ENCODE peak calls at places on chromosomes 7 and 10, in four cellular contexts. One of them, this sample, is unnamed.

GRCh38 chr10:13942030-13942429 is 355.3 kb downstream of the PRPF18 start:
- DNase-seq in H1: no peak
- DNase-seq in IMR-90: no peak
- DNase-seq in H9: no peak
- DNase-seq in this sample: no peak

GRCh38 chr7:37912756-37913155 is 3.9 kb downstream of the SFRP4 start:
- DNase-seq in IMR-90: no peak
- DNase-seq in H1: no peak
- DNase-seq in H9: no peak
- DNase-seq in this sample: no peak

GRCh38 chr7:3439333-3440030 is 138.4 kb downstream of the SDK1 start:
- DNase-seq in IMR-90: peak
- DNase-seq in H9: no peak
- DNase-seq in H1: no peak
- DNase-seq in this sample: peak

GRCh38 chr7:125355899-125356298 is 426.3 kb upstream of the POT1 start:
- DNase-seq in IMR-90: no peak
- DNase-seq in H9: no peak
- DNase-seq in H1: no peak
- DNase-seq in this sample: peak

GRCh38 chr10:125316436-125316835 is 156.1 kb upstream of the CTBP2 start:
- DNase-seq in H9: no peak
- DNase-seq in IMR-90: no peak
- DNase-seq in H1: no peak
- DNase-seq in this sample: peak

GRCh38 chr7:117808910-117809705 is 64.1 kb downstream of the CTTNBP2 start:
- DNase-seq in H1: no peak
- DNase-seq in H9: no peak
- DNase-seq in IMR-90: peak
- DNase-seq in this sample: no peak

GRCh38 chr10:43852141-43852540 is 203.5 kb upstream of the ZNF32 start:
- DNase-seq in H1: no peak
- DNase-seq in IMR-90: no peak
- DNase-seq in H9: no peak
- DNase-seq in this sample: no peak

GRCh38 chr7:69906309-69906995 is 308.2 kb downstream of the AUTS2 start:
- DNase-seq in H9: no peak
- DNase-seq in IMR-90: no peak
- DNase-seq in H1: no peak
- DNase-seq in this sample: no peak

GRCh38 chr10:126252884-126253612 is 135.2 kb downstream of the ADAM12 start:
- DNase-seq in H9: no peak
- DNase-seq in H1: no peak
- DNase-seq in IMR-90: peak
- DNase-seq in this sample: no peak

GRCh38 chr10:98414932-98415709 is at the start of gene PYROXD2:
- DNase-seq in H9: peak
- DNase-seq in H1: peak
- DNase-seq in IMR-90: peak
- DNase-seq in this sample: peak

GRCh38 chr7:122073635-122074034 is 70.4 kb downstream of the AASS start:
- DNase-seq in IMR-90: no peak
- DNase-seq in H9: no peak
- DNase-seq in H1: no peak
- DNase-seq in this sample: no peak
- H3K56ac ChIP-seq in IMR-90: no peak
- H3K56ac ChIP-seq in H9: no peak
- H3K56ac ChIP-seq in H1: no peak
- H3K56ac ChIP-seq in this sample: no peak

DNA sequence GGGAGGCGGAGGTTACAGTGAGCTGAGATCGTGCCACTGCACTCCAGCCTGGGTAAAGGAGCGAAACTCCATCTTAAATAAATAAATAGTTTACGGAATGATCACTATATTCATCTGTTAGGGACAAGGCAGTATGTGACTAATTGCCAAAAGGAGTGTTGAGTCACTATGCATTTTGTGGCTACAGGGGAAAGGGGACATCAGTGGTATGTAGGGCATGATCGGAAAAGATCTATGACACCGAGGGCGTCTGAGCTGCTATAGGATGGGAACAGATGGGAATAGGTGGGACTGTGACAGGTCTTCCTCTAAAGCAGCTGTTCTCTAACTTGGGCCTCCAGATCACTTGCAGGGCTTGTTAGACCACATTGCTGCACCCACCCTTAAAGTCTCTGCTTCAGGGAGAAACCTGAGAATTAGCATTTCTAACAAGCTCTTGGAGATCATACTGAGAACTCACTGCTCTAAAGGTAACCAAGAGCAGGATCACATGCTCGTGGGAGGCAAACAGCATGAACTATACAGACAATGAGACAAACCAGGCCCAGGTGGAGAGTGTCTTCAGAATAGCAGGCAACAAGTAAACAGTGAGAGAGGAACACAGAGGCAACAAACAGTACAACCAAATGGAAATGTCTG is 65.1 kb upstream of the ITGA8 start:
- DNase-seq in H1: no peak
- DNase-seq in IMR-90: peak
- DNase-seq in H9: peak
- DNase-seq in this sample: peak
- H4K8ac ChIP-seq in H1: no peak
- H4K8ac ChIP-seq in IMR-90: peak
- H4K8ac ChIP-seq in H9: no peak
- H4K8ac ChIP-seq in this sample: no peak

DNA sequence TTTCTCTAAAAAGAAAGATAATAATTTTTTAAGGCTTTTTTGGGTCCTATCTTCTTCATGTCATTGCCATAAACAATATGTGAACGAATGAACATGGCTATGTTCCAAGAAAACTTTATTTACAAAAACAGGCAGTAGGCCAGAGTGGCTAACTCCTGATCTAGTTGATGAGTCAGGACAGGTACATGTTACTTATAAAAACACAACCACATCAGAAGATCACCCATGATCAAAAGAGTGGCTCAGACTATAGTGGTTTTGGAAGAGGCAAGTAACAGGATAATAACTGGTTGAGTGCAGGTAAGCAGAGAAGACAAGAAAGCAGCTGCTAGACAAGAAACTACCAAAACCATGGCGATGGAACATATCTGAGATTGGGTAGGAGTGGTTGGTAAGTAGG is 468.7 kb downstream of the KCNMA1 start:
- DNase-seq in H1: no peak
- DNase-seq in IMR-90: no peak
- DNase-seq in H9: no peak
- DNase-seq in this sample: no peak
- H3K56ac ChIP-seq in H1: no peak
- H3K56ac ChIP-seq in IMR-90: no peak
- H3K56ac ChIP-seq in H9: no peak
- H3K56ac ChIP-seq in this sample: no peak

GRCh38 chr7:84057576-84057975 is 137.0 kb downstream of the SEMA3A start:
- DNase-seq in IMR-90: no peak
- DNase-seq in H1: no peak
- DNase-seq in H9: no peak
- DNase-seq in this sample: no peak
- H4K8ac ChIP-seq in IMR-90: no peak
- H4K8ac ChIP-seq in H1: no peak
- H4K8ac ChIP-seq in H9: no peak
- H4K8ac ChIP-seq in this sample: no peak

GRCh38 chr10:128051548-128051947 is 74.7 kb downstream of the MKI67 start:
- DNase-seq in H9: no peak
- DNase-seq in H1: no peak
- DNase-seq in IMR-90: no peak
- DNase-seq in this sample: no peak
- H3K56ac ChIP-seq in H9: no peak
- H3K56ac ChIP-seq in H1: no peak
- H3K56ac ChIP-seq in IMR-90: no peak
- H3K56ac ChIP-seq in this sample: no peak